ENCODE peak calls at places on chromosomes 13 and 19, in seven cellular contexts. U is IMR-90, K is neuronal stem cell, A is mesendoderm, I is mesenchymal stem cell, L is H1, V is trophoblast cell. R is an unnamed sample. For H3K79me1, the result is how much of the 10 kb centered on the place peaks cover.

GRCh38 chr19:46478356-46478986 is 7.1 kb upstream of the PNMA8A start:
- DNase-seq in V (no peak), L (no peak), U (peak), I (peak), A (peak), K (no peak), R (no peak)

GRCh38 chr19:50624949-50625600 is 14.6 kb downstream of the SYT3 start:
- DNase-seq in I (no peak), V (no peak), A (no peak), L (no peak), K (no peak), U (no peak), R (no peak)

GRCh38 chr19:40217027-40217810 is 965 bp downstream of the TTC9B start:
- DNase-seq in I (no peak), K (no peak), L (peak), V (peak), A (peak), U (no peak), R (peak)

GRCh38 chr19:24054044-24054935 is 32.7 kb upstream of the ZNF254 start:
- DNase-seq in I (peak), K (no peak), V (peak), U (peak), A (no peak), L (no peak), R (no peak)

GRCh38 chr19:10552596-10553053 is 8.9 kb downstream of the ATG4D start:
- DNase-seq in V (no peak), U (no peak), L (peak), I (peak), A (peak), K (no peak), R (peak)

GRCh38 chr13:110554227-110554836 is 7.2 kb downstream of the RAB20 start:
- DNase-seq in K (no peak), L (no peak), I (no peak), U (no peak), V (peak), A (no peak), R (no peak)

GRCh38 chr13:36030670-36031331 is 100.4 kb downstream of the DCLK1 start:
- DNase-seq in L (no peak), K (no peak), A (peak), V (no peak), U (peak), I (no peak), R (no peak)

GRCh38 chr19:34096020-34096915 is 76.0 kb upstream of the LSM14A start:
- DNase-seq in V (peak), I (peak), K (peak), L (no peak), U (peak), A (peak), R (peak)

GRCh38 chr19:535017-535835 is 3.7 kb downstream of the CDC34 start:
- DNase-seq in I (no peak), V (peak), L (no peak), A (no peak), K (no peak), U (no peak), R (peak)

GRCh38 chr13:85582890-85583289 is 216.3 kb downstream of the SLITRK6 start:
- DNase-seq in A (no peak), K (no peak), V (no peak), U (peak), L (no peak), I (no peak), R (no peak)

GRCh38 chr19:37964109-37964508 is 57.1 kb downstream of the SIPA1L3 start:
- DNase-seq in U (peak), V (no peak), K (no peak), A (no peak), L (no peak), I (no peak), R (no peak)

GRCh38 chr13:47004552-47004951 is 107.7 kb upstream of the HTR2A start:
- DNase-seq in U (no peak), I (no peak), V (no peak), L (no peak), K (no peak), A (peak), R (no peak)

GRCh38 chr19:34430738-34431625 is 2.8 kb downstream of the UBA2 start:
- DNase-seq in K (peak), V (peak), A (peak), I (peak), U (peak), L (no peak), R (no peak)

GRCh38 chr19:7901337-7901736 is 2.3 kb upstream of the MAP2K7 start:
- DNase-seq in U (no peak), V (no peak), L (no peak), K (no peak), I (no peak), A (no peak), R (no peak)

GRCh38 chr13:19071161-19071936 is 110.3 kb downstream of the TUBA3C start:
- DNase-seq in I (no peak), V (no peak), U (no peak), K (no peak), L (no peak), A (no peak), R (no peak)

GRCh38 chr19:8577247-8577646 is at the start of gene MYO1F:
- DNase-seq in A (no peak), U (no peak), L (no peak), K (no peak), I (no peak), V (no peak), R (no peak)

GRCh38 chr19:4199699-4200293 is 17.3 kb downstream of the ANKRD24 start:
- DNase-seq in L (no peak), A (no peak), U (no peak), I (no peak), V (peak), K (no peak), R (peak)

GRCh38 chr19:33444238-33444992 is 70.9 kb downstream of the CEBPG start:
- DNase-seq in A (no peak), K (no peak), V (no peak), I (no peak), L (no peak), U (no peak), R (no peak)

GRCh38 chr13:113049981-113050380 is 55.6 kb upstream of the F7 start:
- DNase-seq in A (no peak), K (no peak), V (no peak), U (no peak), L (no peak), I (no peak), R (no peak)

GRCh38 chr19:33794578-33795369 is 1.9 kb upstream of the KCTD15 start:
- DNase-seq in L (no peak), V (no peak), A (peak), U (no peak), I (peak), K (peak), R (peak)

GRCh38 chr19:34217952-34218817 is 36.2 kb upstream of the GARRE1 start:
- DNase-seq in K (no peak), I (peak), L (no peak), A (no peak), U (peak), V (no peak), R (no peak)

GRCh38 chr13:91200486-91200885 is 147.0 kb upstream of the MIR17HG start:
- DNase-seq in A (peak), K (no peak), U (no peak), I (no peak), V (no peak), L (no peak), R (no peak)
- H3K79me1 ChIP-seq in A (under half), K (under half), U (under half), I (under half), V (under half), L (under half), R (under half)

DNA sequence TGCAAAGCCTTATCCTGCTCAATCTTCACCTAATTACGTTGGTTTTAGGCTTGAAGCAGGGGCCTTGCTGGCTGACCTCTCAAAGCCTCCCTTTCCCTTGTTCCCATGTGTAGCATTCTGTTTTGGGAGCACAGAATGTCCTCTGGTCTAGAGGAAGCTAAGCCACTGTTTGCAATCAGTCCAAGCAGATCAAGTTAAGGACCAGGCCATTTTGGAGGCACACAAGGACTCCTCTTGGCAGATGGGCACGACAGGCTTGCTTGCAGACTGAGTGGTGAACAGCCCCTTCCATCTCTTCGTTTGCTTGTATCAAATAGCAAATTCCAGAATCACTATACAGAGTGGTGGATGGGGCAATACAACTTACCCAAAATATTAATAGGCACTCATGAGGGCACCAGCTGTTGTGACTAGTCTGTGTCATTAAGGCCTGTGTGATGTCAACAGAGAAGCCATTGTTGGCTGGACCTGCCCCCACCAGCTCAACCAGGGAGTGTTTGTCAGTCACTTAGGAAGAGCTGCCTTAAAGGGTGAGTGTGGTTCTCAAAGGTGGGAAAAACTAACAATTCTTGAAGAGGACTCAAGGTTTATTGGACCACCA is 215.5 kb upstream of the SERP2 start:
- DNase-seq in I (no peak), V (peak), U (no peak), A (no peak), K (no peak), L (no peak), R (no peak)
- H4K8ac ChIP-seq in I (no peak), V (no peak), U (no peak), A (no peak), K (no peak), L (no peak), R (no peak)

DNA sequence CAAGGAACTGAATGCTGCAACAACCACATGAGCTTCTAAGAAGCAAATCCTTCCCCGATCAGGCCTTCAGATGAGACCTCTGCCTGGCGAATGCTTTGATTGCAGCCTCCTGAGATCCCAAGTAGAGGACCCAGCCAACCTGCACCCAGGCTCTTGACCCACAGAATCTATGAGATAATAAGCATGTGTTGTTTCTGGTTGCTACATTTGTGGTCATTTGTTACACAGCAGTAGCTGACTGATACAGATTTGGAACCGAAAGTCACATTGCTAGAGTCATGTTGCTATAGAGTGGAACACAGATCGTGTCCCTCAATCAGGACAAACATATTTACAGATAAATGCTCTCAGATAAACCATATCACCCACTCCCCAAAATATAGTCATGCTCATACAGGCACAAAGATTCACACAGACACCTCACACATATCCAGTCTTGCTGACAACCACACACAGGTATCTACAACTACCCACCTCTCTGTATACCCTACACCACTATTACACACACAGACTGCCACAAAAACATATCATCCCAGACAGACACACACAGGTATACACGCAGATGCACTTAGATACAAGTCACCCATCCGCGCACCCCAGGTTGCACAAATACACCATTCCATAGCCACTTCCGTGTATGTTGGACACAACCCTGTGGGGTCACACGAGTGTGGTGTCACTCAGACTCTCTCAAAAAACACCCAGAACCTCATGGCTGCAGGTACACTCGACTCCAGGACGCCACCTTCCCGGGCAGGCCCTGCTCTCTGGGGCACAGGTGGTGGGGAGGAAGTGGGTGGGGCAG is 5.5 kb downstream of the DIRAS1 start:
- DNase-seq in L (no peak), I (no peak), K (no peak), A (no peak), V (no peak), U (no peak), R (no peak)
- H3K79me1 ChIP-seq in L (under half), I (under half), K (under half), A (under half), V (under half), U (under half), R (under half)

DNA sequence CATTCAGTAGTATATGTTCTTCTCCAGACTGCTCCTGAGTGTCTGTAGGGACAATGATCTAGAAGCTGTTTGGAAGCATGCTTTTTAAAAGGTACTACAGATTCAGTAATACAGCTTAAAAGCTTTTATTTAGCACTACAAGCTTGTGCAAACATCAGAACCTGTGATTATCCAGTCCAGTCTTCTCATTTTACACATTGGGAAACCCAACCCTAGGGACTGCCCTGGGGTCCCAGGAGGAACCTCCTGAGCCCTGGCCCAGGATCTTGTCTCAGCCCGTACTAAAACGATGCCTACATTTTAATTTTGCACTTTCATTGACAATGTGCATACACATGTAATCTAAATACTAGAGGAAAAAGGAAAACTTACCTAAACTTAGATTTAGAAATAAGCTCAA is 12.5 kb downstream of the DOCK9 start:
- DNase-seq in K (no peak), A (no peak), I (no peak), V (no peak), L (no peak), U (no peak), R (no peak)
- H4K8ac ChIP-seq in K (no peak), A (no peak), I (no peak), V (no peak), L (no peak), U (no peak), R (no peak)

DNA sequence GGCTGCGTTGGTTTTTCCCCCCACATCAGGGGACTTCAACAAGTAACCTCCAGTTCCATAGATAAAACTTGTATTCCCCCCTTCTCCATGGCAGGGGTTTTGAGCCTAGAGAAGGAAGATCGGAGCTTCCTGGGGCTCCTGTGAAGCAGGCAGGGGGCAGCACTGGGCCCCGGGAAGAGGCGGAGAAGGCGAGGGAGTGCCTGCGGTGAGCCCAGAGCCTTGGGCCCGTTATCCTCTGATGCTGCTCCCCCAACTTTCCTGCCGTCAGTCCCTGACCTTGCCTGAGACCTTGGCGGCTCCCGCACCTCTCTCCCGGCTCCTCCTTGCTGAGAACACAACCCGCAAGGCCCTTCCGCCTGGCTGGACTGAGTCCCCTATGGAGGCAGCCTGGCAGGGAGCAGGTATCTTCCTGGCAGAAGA is 2.5 kb downstream of the LIPE start:
- DNase-seq in L (no peak), V (no peak), A (peak), K (no peak), I (no peak), U (no peak), R (peak)
- H3K79me1 ChIP-seq in L (under half), V (under half), A (under half), K (under half), I (under half), U (under half), R (under half)

DNA sequence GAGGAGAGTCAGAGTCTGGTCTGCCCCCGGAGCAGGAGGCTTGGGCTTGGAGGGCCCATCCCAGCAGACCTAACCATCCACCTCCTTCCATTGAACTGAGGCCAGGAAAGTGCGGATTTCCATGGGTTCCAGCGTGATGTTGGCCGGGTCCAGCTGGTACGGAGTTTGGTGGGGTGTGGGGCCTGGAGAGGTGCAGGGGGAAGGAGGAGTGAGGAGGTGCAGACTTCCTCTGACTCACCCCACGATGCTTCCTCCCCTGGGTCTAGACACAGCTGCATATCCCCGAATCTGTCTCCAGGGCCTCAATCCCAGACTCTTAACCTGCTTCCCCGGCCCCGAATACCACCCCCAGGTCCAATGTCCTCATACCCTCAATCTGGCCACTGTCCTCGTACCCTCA is 20.0 kb downstream of the MAN2B1 start:
- DNase-seq in A (no peak), L (no peak), K (no peak), V (no peak), U (no peak), I (no peak), R (no peak)
- H4K8ac ChIP-seq in A (no peak), L (no peak), K (no peak), V (no peak), U (no peak), I (no peak), R (no peak)

GRCh38 chr13:99433543-99434075 is 67.7 kb upstream of the TM9SF2 start:
- DNase-seq in K (no peak), V (no peak), L (no peak), I (no peak), U (no peak), A (no peak), R (no peak)

GRCh38 chr13:99435116-99435515 is 66.2 kb upstream of the TM9SF2 start:
- DNase-seq in K (no peak), A (no peak), L (no peak), U (no peak), V (no peak), I (no peak), R (no peak)

GRCh38 chr13:99434258-99434788 is 66.9 kb upstream of the TM9SF2 start:
- DNase-seq in A (peak), V (no peak), U (no peak), I (peak), K (no peak), L (no peak), R (peak)

GRCh38 chr13:99436686-99437416 is 64.4 kb upstream of the TM9SF2 start:
- DNase-seq in K (peak), A (peak), L (peak), I (peak), U (peak), V (peak), R (peak)

DNA sequence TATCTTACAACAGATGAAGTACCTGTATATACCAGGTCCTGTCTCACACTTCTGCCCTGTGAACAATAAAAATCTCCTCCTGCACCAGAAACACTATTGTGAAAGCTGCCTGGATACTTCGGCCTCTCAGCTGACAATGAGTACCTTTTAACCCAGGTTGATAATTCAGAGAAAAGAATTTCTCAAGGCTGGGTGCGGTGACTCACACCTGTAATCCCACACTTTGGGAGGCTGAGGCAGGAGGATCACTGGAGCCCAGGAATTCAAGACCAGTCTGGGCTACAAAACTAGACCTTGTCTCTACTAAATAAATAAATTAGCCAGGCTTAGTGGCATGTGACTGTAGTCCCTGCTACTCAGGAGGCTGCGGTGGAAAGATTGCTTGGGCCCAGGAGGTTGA is 65.3 kb upstream of the TM9SF2 start:
- DNase-seq in U (no peak), V (no peak), K (no peak), L (no peak), A (no peak), I (no peak), R (no peak)
- H3K79me1 ChIP-seq in U (under half), V (under half), K (under half), L (under half), A (under half), I (under half), R (under half)

DNA sequence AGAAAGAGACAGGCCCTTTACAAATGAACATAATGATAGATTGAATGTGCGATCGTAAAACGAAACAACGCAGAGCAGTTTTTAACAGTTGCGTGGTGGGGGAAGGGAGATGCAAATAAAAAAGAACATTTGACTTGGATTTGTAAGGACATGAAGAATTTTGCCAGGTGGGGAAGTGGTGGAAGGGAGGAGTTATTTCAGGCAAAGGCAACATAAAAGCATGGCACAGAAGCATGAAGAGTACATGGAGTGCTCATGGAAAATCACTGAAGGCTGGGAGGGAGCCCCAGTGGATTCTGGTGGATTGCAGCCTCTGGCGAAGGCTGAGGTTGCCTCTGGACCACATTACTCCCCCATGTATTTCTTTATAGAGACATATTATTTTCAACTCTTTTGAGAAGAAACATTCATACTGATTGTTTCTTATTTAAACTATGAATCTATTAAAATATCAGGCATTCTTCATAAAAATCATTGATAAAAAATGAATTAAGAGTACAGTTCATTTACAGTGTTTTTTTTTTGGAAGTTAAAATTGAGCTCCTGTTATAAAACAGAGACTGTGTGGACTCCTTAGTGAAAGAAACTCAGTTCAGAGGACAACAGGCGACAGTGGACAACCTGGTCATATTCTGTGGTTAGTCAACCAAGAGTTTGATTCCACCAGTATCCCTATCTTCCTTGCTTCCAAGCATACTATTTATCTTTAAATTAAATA is 57.5 kb downstream of the STARD13 start:
- DNase-seq in I (peak), K (no peak), L (no peak), V (no peak), A (no peak), U (no peak), R (no peak)
- H4K8ac ChIP-seq in I (peak), K (no peak), L (no peak), V (peak), A (no peak), U (peak), R (no peak)

GRCh38 chr13:25633108-25633507 is 261.3 kb downstream of the ATP8A2 start:
- DNase-seq in A (peak), L (no peak), V (no peak), K (peak), I (no peak), U (no peak), R (no peak)
- H3K79me1 ChIP-seq in A (under half), L (under half), V (under half), K (under half), I (under half), U (under half), R (under half)